ENCODE peak calls at places on chromosomes 3 and 15, in nine cellular contexts. U, D, R, I, M, J, Q, G and L are unnamed samples.

GRCh38 chr3:110413807-110414748 is 657.5 kb upstream of the NECTIN3 start:
- DNase-seq in G (no peak), D (no peak), J (no peak), M (peak; percentile 75), U (no peak), R (no peak), I (no peak), Q (no peak), L (no peak)

GRCh38 chr3:52014613-52015012 is 18.9 kb upstream of the RPL29 start:
- DNase-seq in R (no peak), U (no peak), G (no peak), J (no peak), Q (no peak), I (no peak), M (no peak), D (no peak), L (no peak)

GRCh38 chr15:55654541-55654940 is 66.4 kb upstream of the PYGO1 start:
- DNase-seq in Q (no peak), U (no peak), I (no peak), G (no peak), J (peak; percentile 7), M (no peak), D (no peak), R (no peak), L (no peak)

GRCh38 chr15:31444844-31445243 is 118.2 kb downstream of the KLF13 start:
- DNase-seq in I (no peak), U (no peak), R (no peak), M (no peak), J (no peak), G (no peak), D (no peak), Q (no peak), L (no peak)

GRCh38 chr3:54696313-54696712 is 231.5 kb downstream of the LRTM1 start:
- DNase-seq in G (no peak), U (no peak), R (no peak), D (no peak), M (peak; percentile 73), I (no peak), J (no peak), Q (no peak), L (no peak)

GRCh38 chr3:57974796-57975388 is 33.3 kb upstream of the FLNB start:
- DNase-seq in Q (no peak), J (peak; percentile 92), I (peak; percentile 91), M (peak; percentile 96), R (no peak), G (no peak), D (no peak), U (no peak), L (no peak)

GRCh38 chr15:51736646-51737537 is 563 bp downstream of the LYSMD2 start:
- DNase-seq in D (peak; percentile 46), U (peak; percentile 57), R (peak; percentile 81), G (peak; percentile 63), I (no peak), Q (peak; percentile 60), M (peak; percentile 44), J (peak; percentile 21), L (peak; percentile 51)

GRCh38 chr15:41940441-41940857 is 31.9 kb downstream of the EHD4 start:
- DNase-seq in R (no peak), U (no peak), Q (no peak), G (no peak), D (no peak), I (peak; percentile 47), M (peak; percentile 81), J (peak; percentile 32), L (no peak)

GRCh38 chr15:32646304-32646703 is 4.8 kb downstream of the SCG5 start:
- DNase-seq in I (no peak), R (peak; percentile 74), M (no peak), U (no peak), J (no peak), D (no peak), G (no peak), Q (no peak), L (no peak)

GRCh38 chr15:72135719-72136118 is 17.5 kb downstream of the SENP8 start:
- DNase-seq in J (no peak), R (peak; percentile 83), M (no peak), Q (no peak), I (no peak), U (no peak), G (no peak), D (no peak), L (no peak)

GRCh38 chr15:55991841-55992768 is 1.3 kb downstream of the NEDD4 start:
- DNase-seq in Q (no peak), M (no peak), G (no peak), J (no peak), R (no peak), U (no peak), D (no peak), I (no peak), L (no peak)

GRCh38 chr3:9088431-9089353 is 125.4 kb upstream of the RAD18 start:
- DNase-seq in J (no peak), R (peak; percentile 30), I (no peak), M (peak; percentile 56), D (no peak), Q (peak; percentile 36), G (no peak), U (no peak), L (no peak)

GRCh38 chr3:173660645-173661299 is 263.2 kb downstream of the NLGN1 start:
- DNase-seq in R (peak; percentile 57), J (no peak), Q (no peak), G (no peak), D (no peak), M (peak; percentile 51), I (no peak), U (no peak), L (no peak)

GRCh38 chr3:47817609-47818008 is 14.7 kb downstream of the DHX30 start:
- DNase-seq in J (no peak), I (no peak), G (no peak), U (peak; percentile 5), Q (no peak), R (no peak), M (no peak), D (no peak), L (no peak)

GRCh38 chr3:23872330-23872729 is 44.5 kb downstream of the NKIRAS1 start:
- DNase-seq in U (no peak), J (no peak), G (no peak), Q (no peak), R (no peak), M (no peak), I (no peak), D (no peak), L (no peak)

GRCh38 chr3:151794080-151794479 is 19.8 kb upstream of the AADAC start:
- DNase-seq in U (no peak), Q (no peak), M (no peak), R (no peak), J (no peak), D (no peak), I (no peak), G (no peak), L (no peak)

GRCh38 chr15:70967646-70968045 is 75.0 kb downstream of the LRRC49 start:
- DNase-seq in R (no peak), G (no peak), U (no peak), Q (no peak), D (no peak), I (no peak), J (no peak), M (no peak), L (no peak)

GRCh38 chr15:57732526-57733331 is 26.2 kb downstream of the POLR2M start:
- DNase-seq in I (no peak), G (no peak), Q (peak; percentile 53), R (peak; percentile 4), J (peak; percentile 27), U (peak; percentile 43), D (peak; percentile 4), M (peak; percentile 59), L (peak; percentile 79)